ENCODE peak calls at places on chromosomes 7 and 10, in seven cellular contexts. One of them, this sample, is unnamed.

GRCh38 chr7:18393465-18394118 is 102.0 kb upstream of the HDAC9 start:
- DNase-seq in ascending aorta: no peak
- DNase-seq in CD8-positive, alpha-beta T cell: no peak
- DNase-seq in stomach: no peak
- DNase-seq in right atrium auricular region: no peak
- DNase-seq in cardiac muscle cell: no peak
- DNase-seq in thoracic aorta: no peak
- DNase-seq in this sample: no peak

GRCh38 chr10:11016959-11017574 is 605 bp upstream of the CELF2 start:
- DNase-seq in cardiac muscle cell: no peak
- DNase-seq in ascending aorta: no peak
- DNase-seq in stomach: no peak
- DNase-seq in thoracic aorta: no peak
- DNase-seq in right atrium auricular region: no peak
- DNase-seq in CD8-positive, alpha-beta T cell: no peak
- DNase-seq in this sample: no peak

GRCh38 chr10:129764901-129765663 is 199.0 kb downstream of the EBF3 start:
- DNase-seq in ascending aorta: no peak
- DNase-seq in stomach: peak; percentile 20
- DNase-seq in right atrium auricular region: no peak
- DNase-seq in thoracic aorta: no peak
- DNase-seq in cardiac muscle cell: no peak
- DNase-seq in CD8-positive, alpha-beta T cell: no peak
- DNase-seq in this sample: no peak

GRCh38 chr7:84829719-84830118 is 357.1 kb downstream of the SEMA3D start:
- DNase-seq in stomach: no peak
- DNase-seq in CD8-positive, alpha-beta T cell: no peak
- DNase-seq in thoracic aorta: no peak
- DNase-seq in ascending aorta: no peak
- DNase-seq in cardiac muscle cell: no peak
- DNase-seq in right atrium auricular region: no peak
- DNase-seq in this sample: no peak

GRCh38 chr10:1966698-1967097 is 229.4 kb upstream of the ADARB2 start:
- DNase-seq in stomach: no peak
- DNase-seq in thoracic aorta: no peak
- DNase-seq in cardiac muscle cell: no peak
- DNase-seq in CD8-positive, alpha-beta T cell: no peak
- DNase-seq in ascending aorta: no peak
- DNase-seq in right atrium auricular region: no peak
- DNase-seq in this sample: no peak

GRCh38 chr10:23158370-23158769 is 33.7 kb upstream of the PTF1A start:
- DNase-seq in right atrium auricular region: no peak
- DNase-seq in ascending aorta: no peak
- DNase-seq in cardiac muscle cell: peak; percentile 81
- DNase-seq in thoracic aorta: no peak
- DNase-seq in CD8-positive, alpha-beta T cell: peak; percentile 1
- DNase-seq in stomach: peak; percentile 49
- DNase-seq in this sample: no peak

GRCh38 chr10:126867567-126868365 is 37.5 kb upstream of the DOCK1 start:
- DNase-seq in right atrium auricular region: no peak
- DNase-seq in ascending aorta: no peak
- DNase-seq in stomach: no peak
- DNase-seq in CD8-positive, alpha-beta T cell: no peak
- DNase-seq in thoracic aorta: no peak
- DNase-seq in cardiac muscle cell: no peak
- DNase-seq in this sample: no peak

GRCh38 chr10:14450041-14450491 is 119.3 kb upstream of the FRMD4A start:
- DNase-seq in right atrium auricular region: no peak
- DNase-seq in thoracic aorta: no peak
- DNase-seq in cardiac muscle cell: peak; percentile 76
- DNase-seq in ascending aorta: no peak
- DNase-seq in stomach: peak; percentile 30
- DNase-seq in CD8-positive, alpha-beta T cell: no peak
- DNase-seq in this sample: no peak

GRCh38 chr10:22682237-22683192 is 31.9 kb downstream of the PIP4K2A start:
- DNase-seq in right atrium auricular region: no peak
- DNase-seq in cardiac muscle cell: peak; percentile 18
- DNase-seq in ascending aorta: no peak
- DNase-seq in thoracic aorta: no peak
- DNase-seq in CD8-positive, alpha-beta T cell: peak; percentile 31
- DNase-seq in stomach: no peak
- DNase-seq in this sample: no peak

GRCh38 chr7:27636326-27637006 is 26.2 kb downstream of the HIBADH start:
- DNase-seq in cardiac muscle cell: no peak
- DNase-seq in CD8-positive, alpha-beta T cell: no peak
- DNase-seq in thoracic aorta: no peak
- DNase-seq in stomach: no peak
- DNase-seq in right atrium auricular region: no peak
- DNase-seq in ascending aorta: no peak
- DNase-seq in this sample: no peak

GRCh38 chr10:71772832-71773220 is 494 bp downstream of the VSIR start:
- DNase-seq in right atrium auricular region: no peak
- DNase-seq in CD8-positive, alpha-beta T cell: no peak
- DNase-seq in stomach: no peak
- DNase-seq in ascending aorta: no peak
- DNase-seq in cardiac muscle cell: no peak
- DNase-seq in thoracic aorta: no peak
- DNase-seq in this sample: no peak

GRCh38 chr7:55593515-55594318 is 21.4 kb upstream of the VOPP1 start:
- DNase-seq in CD8-positive, alpha-beta T cell: peak; percentile 40
- DNase-seq in right atrium auricular region: no peak
- DNase-seq in stomach: peak; percentile 76
- DNase-seq in cardiac muscle cell: peak; percentile 61
- DNase-seq in thoracic aorta: no peak
- DNase-seq in ascending aorta: no peak
- DNase-seq in this sample: peak; percentile 58

GRCh38 chr10:33125522-33125921 is 167.5 kb upstream of the ITGB1 start:
- DNase-seq in thoracic aorta: no peak
- DNase-seq in right atrium auricular region: no peak
- DNase-seq in stomach: no peak
- DNase-seq in CD8-positive, alpha-beta T cell: no peak
- DNase-seq in ascending aorta: no peak
- DNase-seq in cardiac muscle cell: no peak
- DNase-seq in this sample: no peak

GRCh38 chr10:117130862-117131389 is 7.1 kb downstream of the VAX1 start:
- DNase-seq in stomach: no peak
- DNase-seq in cardiac muscle cell: no peak
- DNase-seq in ascending aorta: no peak
- DNase-seq in thoracic aorta: no peak
- DNase-seq in CD8-positive, alpha-beta T cell: no peak
- DNase-seq in right atrium auricular region: no peak
- DNase-seq in this sample: no peak

GRCh38 chr7:138982204-138982623 is 1.0 kb upstream of the KIAA1549 start:
- DNase-seq in ascending aorta: no peak
- DNase-seq in cardiac muscle cell: no peak
- DNase-seq in right atrium auricular region: no peak
- DNase-seq in CD8-positive, alpha-beta T cell: no peak
- DNase-seq in stomach: no peak
- DNase-seq in thoracic aorta: no peak
- DNase-seq in this sample: no peak

GRCh38 chr7:47418910-47419309 is 163.0 kb downstream of the TNS3 start:
- DNase-seq in thoracic aorta: no peak
- DNase-seq in cardiac muscle cell: no peak
- DNase-seq in stomach: no peak
- DNase-seq in ascending aorta: no peak
- DNase-seq in CD8-positive, alpha-beta T cell: no peak
- DNase-seq in right atrium auricular region: no peak
- DNase-seq in this sample: no peak

GRCh38 chr10:132465193-132465888 is 68.3 kb downstream of the PWWP2B start:
- DNase-seq in right atrium auricular region: no peak
- DNase-seq in CD8-positive, alpha-beta T cell: no peak
- DNase-seq in thoracic aorta: no peak
- DNase-seq in cardiac muscle cell: no peak
- DNase-seq in stomach: no peak
- DNase-seq in ascending aorta: no peak
- DNase-seq in this sample: no peak

GRCh38 chr10:7184660-7185366 is 226.0 kb downstream of the SFMBT2 start:
- DNase-seq in right atrium auricular region: no peak
- DNase-seq in cardiac muscle cell: no peak
- DNase-seq in stomach: no peak
- DNase-seq in thoracic aorta: no peak
- DNase-seq in ascending aorta: no peak
- DNase-seq in CD8-positive, alpha-beta T cell: no peak
- DNase-seq in this sample: no peak

GRCh38 chr7:141709749-141710148 is 1.6 kb downstream of the WEE2 start:
- DNase-seq in CD8-positive, alpha-beta T cell: no peak
- DNase-seq in stomach: no peak
- DNase-seq in cardiac muscle cell: no peak
- DNase-seq in ascending aorta: no peak
- DNase-seq in thoracic aorta: no peak
- DNase-seq in right atrium auricular region: no peak
- DNase-seq in this sample: no peak

GRCh38 chr7:149027055-149027454 is 1.2 kb downstream of the PDIA4 start:
- DNase-seq in ascending aorta: no peak
- DNase-seq in stomach: no peak
- DNase-seq in cardiac muscle cell: no peak
- DNase-seq in right atrium auricular region: no peak
- DNase-seq in thoracic aorta: no peak
- DNase-seq in CD8-positive, alpha-beta T cell: no peak
- DNase-seq in this sample: no peak

GRCh38 chr10:64506963-64507362 is 985.8 kb downstream of the REEP3 start:
- DNase-seq in right atrium auricular region: no peak
- DNase-seq in ascending aorta: no peak
- DNase-seq in thoracic aorta: no peak
- DNase-seq in cardiac muscle cell: no peak
- DNase-seq in CD8-positive, alpha-beta T cell: no peak
- DNase-seq in stomach: no peak
- DNase-seq in this sample: no peak

GRCh38 chr7:27185708-27186449 is 847 bp upstream of the HOXA11 start:
- DNase-seq in ascending aorta: peak; percentile 7
- DNase-seq in right atrium auricular region: no peak
- DNase-seq in thoracic aorta: no peak
- DNase-seq in stomach: peak; percentile 7
- DNase-seq in CD8-positive, alpha-beta T cell: no peak
- DNase-seq in cardiac muscle cell: no peak
- DNase-seq in this sample: no peak

DNA sequence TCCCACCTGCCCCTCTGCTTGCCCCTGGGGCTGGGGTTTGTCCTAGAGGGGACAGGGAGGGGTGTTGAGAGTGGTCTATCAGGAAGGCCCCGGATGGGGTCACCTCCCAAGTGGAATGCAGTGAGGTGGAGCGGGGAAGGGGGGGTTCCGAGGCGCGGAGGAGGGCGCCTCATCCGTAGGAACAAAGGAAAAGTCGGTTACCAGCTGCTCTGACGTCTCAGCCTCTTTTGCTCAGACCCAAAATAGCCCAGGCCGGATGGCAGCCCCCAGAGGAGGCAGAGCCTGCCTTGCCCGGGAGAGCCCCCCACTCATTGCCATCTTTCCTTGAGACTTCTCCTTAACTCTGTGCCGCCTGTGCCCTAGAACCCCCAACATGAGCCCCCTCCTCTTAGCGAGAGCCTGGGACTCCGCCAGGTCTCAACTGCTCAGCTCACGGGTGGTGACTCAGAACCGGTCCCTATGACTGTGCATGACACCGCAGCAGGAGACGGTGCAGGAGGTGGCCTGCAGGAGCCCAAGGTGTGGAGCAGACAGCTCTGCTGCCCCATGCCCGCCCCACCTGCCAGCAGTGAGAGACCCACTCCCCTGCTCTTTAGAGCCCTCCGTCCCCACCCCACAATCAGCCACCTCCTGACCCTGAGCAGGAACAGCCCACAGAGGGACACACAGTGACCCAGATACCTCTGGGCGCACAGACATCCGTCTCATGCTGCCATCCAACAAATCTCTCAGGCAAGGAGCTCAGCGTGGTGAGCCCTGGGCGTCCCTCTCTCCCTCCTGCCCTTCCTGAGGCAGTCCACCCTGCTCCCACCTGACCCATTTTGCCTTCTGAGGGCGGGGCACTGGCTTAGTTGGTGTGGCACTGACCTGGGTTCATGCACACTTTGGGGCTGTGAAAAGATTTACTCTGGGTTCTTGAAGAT is 13.1 kb downstream of the STX1A start:
- DNase-seq in right atrium auricular region: no peak
- DNase-seq in ascending aorta: no peak
- DNase-seq in stomach: no peak
- DNase-seq in cardiac muscle cell: no peak
- DNase-seq in thoracic aorta: no peak
- DNase-seq in CD8-positive, alpha-beta T cell: no peak
- DNase-seq in this sample: no peak
- H3K4me1 ChIP-seq in right atrium auricular region: no peaks in the 10 kb centered on the region
- H3K4me1 ChIP-seq in ascending aorta: peaks cover 16% of the 10 kb centered on the region
- H3K4me1 ChIP-seq in stomach: peaks cover 41% of the 10 kb centered on the region
- H3K4me1 ChIP-seq in cardiac muscle cell: peaks cover 6% of the 10 kb centered on the region
- H3K4me1 ChIP-seq in thoracic aorta: peaks cover 21% of the 10 kb centered on the region
- H3K4me1 ChIP-seq in CD8-positive, alpha-beta T cell: peaks cover 14% of the 10 kb centered on the region
- H3K4me1 ChIP-seq in this sample: no peaks in the 10 kb centered on the region

GRCh38 chr10:91551856-91552255 is 81.0 kb downstream of the PPP1R3C start:
- DNase-seq in thoracic aorta: no peak
- DNase-seq in stomach: peak; percentile 38
- DNase-seq in CD8-positive, alpha-beta T cell: no peak
- DNase-seq in ascending aorta: no peak
- DNase-seq in cardiac muscle cell: peak; percentile 84
- DNase-seq in right atrium auricular region: peak; percentile 67
- DNase-seq in this sample: no peak

GRCh38 chr10:91549296-91549695 is 83.6 kb downstream of the PPP1R3C start:
- DNase-seq in ascending aorta: no peak
- DNase-seq in right atrium auricular region: no peak
- DNase-seq in thoracic aorta: no peak
- DNase-seq in stomach: no peak
- DNase-seq in cardiac muscle cell: no peak
- DNase-seq in CD8-positive, alpha-beta T cell: no peak
- DNase-seq in this sample: no peak

GRCh38 chr10:91555455-91555854 is 77.4 kb downstream of the PPP1R3C start:
- DNase-seq in ascending aorta: no peak
- DNase-seq in thoracic aorta: no peak
- DNase-seq in cardiac muscle cell: no peak
- DNase-seq in CD8-positive, alpha-beta T cell: no peak
- DNase-seq in right atrium auricular region: no peak
- DNase-seq in stomach: no peak
- DNase-seq in this sample: no peak

GRCh38 chr10:91552260-91552659 is 80.6 kb downstream of the PPP1R3C start:
- DNase-seq in right atrium auricular region: no peak
- DNase-seq in CD8-positive, alpha-beta T cell: no peak
- DNase-seq in stomach: no peak
- DNase-seq in ascending aorta: no peak
- DNase-seq in thoracic aorta: no peak
- DNase-seq in cardiac muscle cell: no peak
- DNase-seq in this sample: no peak

GRCh38 chr10:91552706-91553105 is 80.2 kb downstream of the PPP1R3C start:
- DNase-seq in right atrium auricular region: peak; percentile 57
- DNase-seq in thoracic aorta: no peak
- DNase-seq in cardiac muscle cell: peak; percentile 50
- DNase-seq in ascending aorta: no peak
- DNase-seq in stomach: peak; percentile 53
- DNase-seq in CD8-positive, alpha-beta T cell: no peak
- DNase-seq in this sample: no peak
- TF ChIP-seq CTCF in right atrium auricular region: peak; percentile 32
- TF ChIP-seq CTCF in thoracic aorta: peak; percentile 47
- TF ChIP-seq CTCF in cardiac muscle cell: peak; percentile 62
- TF ChIP-seq CTCF in ascending aorta: no peak
- TF ChIP-seq CTCF in stomach: peak; percentile 52
- TF ChIP-seq CTCF in CD8-positive, alpha-beta T cell: no peak
- TF ChIP-seq CTCF in this sample: no peak

GRCh38 chr7:70704921-70705346 is 427.0 kb upstream of the GALNT17 start:
- DNase-seq in right atrium auricular region: no peak
- DNase-seq in CD8-positive, alpha-beta T cell: no peak
- DNase-seq in thoracic aorta: no peak
- DNase-seq in cardiac muscle cell: no peak
- DNase-seq in ascending aorta: no peak
- DNase-seq in stomach: no peak
- DNase-seq in this sample: no peak
- H3K4me3 ChIP-seq in right atrium auricular region: no peak overlapping the region
- H3K4me3 ChIP-seq in CD8-positive, alpha-beta T cell: no peak overlapping the region
- H3K4me3 ChIP-seq in thoracic aorta: no peak overlapping the region
- H3K4me3 ChIP-seq in cardiac muscle cell: no peak overlapping the region
- H3K4me3 ChIP-seq in ascending aorta: no peak overlapping the region
- H3K4me3 ChIP-seq in stomach: no peak overlapping the region
- H3K4me3 ChIP-seq in this sample: no peak overlapping the region

GRCh38 chr10:79437111-79437814 is 8.2 kb downstream of the ZCCHC24 start:
- DNase-seq in right atrium auricular region: no peak
- DNase-seq in stomach: no peak
- DNase-seq in CD8-positive, alpha-beta T cell: no peak
- DNase-seq in thoracic aorta: no peak
- DNase-seq in ascending aorta: no peak
- DNase-seq in cardiac muscle cell: no peak
- DNase-seq in this sample: no peak
- H3K4me1 ChIP-seq in right atrium auricular region: no peaks in the 10 kb centered on the region
- H3K4me1 ChIP-seq in stomach: peaks cover 100% of the 10 kb centered on the region
- H3K4me1 ChIP-seq in CD8-positive, alpha-beta T cell: no peaks in the 10 kb centered on the region
- H3K4me1 ChIP-seq in thoracic aorta: peaks cover 98% of the 10 kb centered on the region
- H3K4me1 ChIP-seq in ascending aorta: peaks cover 69% of the 10 kb centered on the region
- H3K4me1 ChIP-seq in cardiac muscle cell: peaks cover 68% of the 10 kb centered on the region
- H3K4me1 ChIP-seq in this sample: peaks cover 26% of the 10 kb centered on the region

This sample was measured in breast epithelium.